ENCODE peak calls at places on chromosomes 7 and 10, in ten cellular contexts. F, J, H, B, Z, A, D, U, P and Q are unnamed samples.

GRCh38 chr7:143408686-143409551 is at the start of gene EPHA1:
- DNase-seq in F (peak; percentile 72), B (no peak), A (no peak), H (peak; percentile 34), D (no peak), P (no peak), Z (peak; percentile 15), J (peak; percentile 68), U (peak; percentile 77), Q (no peak)

GRCh38 chr10:25867321-25867720 is 66.7 kb upstream of the MYO3A start:
- DNase-seq in B (no peak), D (no peak), H (no peak), U (no peak), Z (no peak), A (no peak), F (no peak), P (peak; percentile 70), J (no peak), Q (no peak)

GRCh38 chr7:117600912-117601311 is 121.1 kb downstream of the CFTR start:
- DNase-seq in J (no peak), P (no peak), B (no peak), F (no peak), Z (no peak), D (no peak), H (no peak), A (no peak), U (no peak), Q (no peak)

GRCh38 chr7:129376076-129376777 is 58.0 kb upstream of the STRIP2 start:
- DNase-seq in D (peak; percentile 53), F (no peak), A (peak; percentile 47), Z (peak; percentile 23), B (peak; percentile 15), P (peak; percentile 12), H (no peak), J (peak; percentile 40), U (no peak), Q (no peak)

GRCh38 chr10:47184724-47185330 is 115.2 kb upstream of the GDF10 start:
- DNase-seq in F (no peak), P (no peak), U (no peak), D (no peak), H (no peak), B (no peak), J (no peak), Z (no peak), A (no peak), Q (no peak)

GRCh38 chr10:42992156-42992956 is 84.5 kb upstream of the RET start:
- DNase-seq in D (no peak), H (no peak), A (no peak), P (no peak), U (no peak), Z (no peak), J (no peak), F (no peak), B (no peak), Q (peak; percentile 48)

GRCh38 chr7:112159346-112159745 is 46.9 kb downstream of the DOCK4 start:
- DNase-seq in A (no peak), J (no peak), P (no peak), F (no peak), H (no peak), B (no peak), D (no peak), U (no peak), Z (no peak), Q (no peak)

GRCh38 chr10:71312840-71313789 is 5.9 kb upstream of the SLC29A3 start:
- DNase-seq in B (no peak), U (peak; percentile 25), P (no peak), H (no peak), A (no peak), F (no peak), Z (no peak), D (no peak), J (no peak), Q (no peak)

GRCh38 chr7:135634191-135634878 is 28.0 kb upstream of the STMP1 start:
- DNase-seq in Z (no peak), A (no peak), P (no peak), U (no peak), H (no peak), B (no peak), F (no peak), J (no peak), D (no peak), Q (no peak)

GRCh38 chr10:118610577-118610976 is 15.1 kb upstream of the PRLHR start:
- DNase-seq in U (no peak), B (no peak), Z (no peak), A (no peak), D (no peak), H (no peak), J (no peak), F (no peak), P (no peak), Q (no peak)

GRCh38 chr7:44056681-44057080 is 8.7 kb downstream of the PGAM2 start:
- DNase-seq in B (no peak), J (no peak), H (no peak), Z (no peak), A (no peak), D (no peak), P (no peak), U (no peak), F (no peak), Q (no peak)

GRCh38 chr7:156096806-156097538 is 284.7 kb upstream of the SHH start:
- DNase-seq in J (no peak), Z (no peak), D (no peak), H (no peak), F (no peak), B (no peak), P (no peak), A (no peak), U (no peak), Q (no peak)

GRCh38 chr7:12709731-12710502 is 22.5 kb downstream of the ARL4A start:
- DNase-seq in P (peak; percentile 51), F (no peak), H (no peak), Z (no peak), J (no peak), A (no peak), U (no peak), B (no peak), D (no peak), Q (no peak)